ENCODE peak calls at places on chromosomes 11 and 22, in nine cellular contexts. One of them, this sample, is unnamed.

GRCh38 chr11:133982901-133983300 is 26.1 kb upstream of the IGSF9B start:
- DNase-seq in brain microvascular endothelial cell: no peak
- DNase-seq in ovary: no peak
- DNase-seq in ascending aorta: no peak
- DNase-seq in CD4-positive, alpha-beta T cell: no peak
- DNase-seq in PC-3: no peak
- DNase-seq in astrocyte of the spinal cord: no peak
- DNase-seq in heart left ventricle: no peak
- DNase-seq in HFFc6: no peak
- DNase-seq in this sample: no peak

GRCh38 chr11:121723261-121723741 is 270.5 kb upstream of the SORL1-AS1 start:
- DNase-seq in ascending aorta: peak
- DNase-seq in HFFc6: no peak
- DNase-seq in heart left ventricle: peak
- DNase-seq in PC-3: no peak
- DNase-seq in brain microvascular endothelial cell: peak
- DNase-seq in astrocyte of the spinal cord: peak
- DNase-seq in ovary: peak
- DNase-seq in CD4-positive, alpha-beta T cell: no peak
- DNase-seq in this sample: no peak

GRCh38 chr11:59659981-59660380 is 8.9 kb downstream of the PATL1 start:
- DNase-seq in CD4-positive, alpha-beta T cell: no peak
- DNase-seq in HFFc6: no peak
- DNase-seq in ascending aorta: no peak
- DNase-seq in ovary: no peak
- DNase-seq in PC-3: no peak
- DNase-seq in brain microvascular endothelial cell: no peak
- DNase-seq in astrocyte of the spinal cord: no peak
- DNase-seq in heart left ventricle: no peak
- DNase-seq in this sample: no peak

GRCh38 chr11:61752117-61752924 is at the start of gene MYRF:
- DNase-seq in ovary: peak
- DNase-seq in astrocyte of the spinal cord: no peak
- DNase-seq in ascending aorta: no peak
- DNase-seq in heart left ventricle: no peak
- DNase-seq in HFFc6: peak
- DNase-seq in PC-3: peak
- DNase-seq in CD4-positive, alpha-beta T cell: peak
- DNase-seq in brain microvascular endothelial cell: no peak
- DNase-seq in this sample: peak

GRCh38 chr11:112613051-112613972 is 347.9 kb upstream of the NCAM1 start:
- DNase-seq in HFFc6: peak
- DNase-seq in brain microvascular endothelial cell: peak
- DNase-seq in CD4-positive, alpha-beta T cell: no peak
- DNase-seq in astrocyte of the spinal cord: peak
- DNase-seq in ascending aorta: no peak
- DNase-seq in ovary: no peak
- DNase-seq in PC-3: peak
- DNase-seq in heart left ventricle: no peak
- DNase-seq in this sample: no peak

GRCh38 chr11:57482782-57483569 is 22.6 kb downstream of the RTN4RL2 start:
- DNase-seq in astrocyte of the spinal cord: no peak
- DNase-seq in brain microvascular endothelial cell: peak
- DNase-seq in ascending aorta: no peak
- DNase-seq in heart left ventricle: no peak
- DNase-seq in CD4-positive, alpha-beta T cell: peak
- DNase-seq in HFFc6: no peak
- DNase-seq in ovary: peak
- DNase-seq in PC-3: peak
- DNase-seq in this sample: peak

GRCh38 chr11:73140213-73141030 is 1.7 kb downstream of the FCHSD2 start:
- DNase-seq in PC-3: peak
- DNase-seq in ovary: no peak
- DNase-seq in CD4-positive, alpha-beta T cell: no peak
- DNase-seq in astrocyte of the spinal cord: peak
- DNase-seq in ascending aorta: peak
- DNase-seq in HFFc6: no peak
- DNase-seq in brain microvascular endothelial cell: peak
- DNase-seq in heart left ventricle: no peak
- DNase-seq in this sample: no peak

GRCh38 chr22:28025333-28025732 is 106.3 kb upstream of the PITPNB start:
- DNase-seq in ovary: peak
- DNase-seq in heart left ventricle: no peak
- DNase-seq in PC-3: no peak
- DNase-seq in astrocyte of the spinal cord: no peak
- DNase-seq in CD4-positive, alpha-beta T cell: no peak
- DNase-seq in ascending aorta: peak
- DNase-seq in brain microvascular endothelial cell: no peak
- DNase-seq in HFFc6: no peak
- DNase-seq in this sample: no peak

GRCh38 chr11:32379714-32380113 is 55.6 kb downstream of the WT1 start:
- DNase-seq in ascending aorta: no peak
- DNase-seq in HFFc6: no peak
- DNase-seq in CD4-positive, alpha-beta T cell: no peak
- DNase-seq in brain microvascular endothelial cell: no peak
- DNase-seq in heart left ventricle: no peak
- DNase-seq in PC-3: no peak
- DNase-seq in astrocyte of the spinal cord: no peak
- DNase-seq in ovary: peak
- DNase-seq in this sample: no peak

GRCh38 chr11:32374261-32374711 is 61.1 kb downstream of the WT1 start:
- DNase-seq in astrocyte of the spinal cord: no peak
- DNase-seq in heart left ventricle: no peak
- DNase-seq in brain microvascular endothelial cell: no peak
- DNase-seq in ascending aorta: no peak
- DNase-seq in ovary: no peak
- DNase-seq in PC-3: peak
- DNase-seq in CD4-positive, alpha-beta T cell: no peak
- DNase-seq in HFFc6: no peak
- DNase-seq in this sample: no peak
- TF ChIP-seq CTCF in astrocyte of the spinal cord: peak
- TF ChIP-seq CTCF in heart left ventricle: peak
- TF ChIP-seq CTCF in brain microvascular endothelial cell: peak
- TF ChIP-seq CTCF in ascending aorta: no peak
- TF ChIP-seq CTCF in ovary: peak
- TF ChIP-seq CTCF in PC-3: peak
- TF ChIP-seq CTCF in CD4-positive, alpha-beta T cell: no peak
- TF ChIP-seq CTCF in HFFc6: peak
- TF ChIP-seq CTCF in this sample: no peak

GRCh38 chr11:119692547-119692834 is 36.5 kb downstream of the NECTIN1 start:
- DNase-seq in PC-3: no peak
- DNase-seq in brain microvascular endothelial cell: no peak
- DNase-seq in HFFc6: no peak
- DNase-seq in CD4-positive, alpha-beta T cell: no peak
- DNase-seq in astrocyte of the spinal cord: no peak
- DNase-seq in ascending aorta: no peak
- DNase-seq in heart left ventricle: no peak
- DNase-seq in ovary: no peak
- DNase-seq in this sample: no peak

GRCh38 chr11:119693253-119693815 is 35.7 kb downstream of the NECTIN1 start:
- DNase-seq in CD4-positive, alpha-beta T cell: no peak
- DNase-seq in heart left ventricle: no peak
- DNase-seq in HFFc6: no peak
- DNase-seq in ovary: no peak
- DNase-seq in ascending aorta: no peak
- DNase-seq in PC-3: no peak
- DNase-seq in astrocyte of the spinal cord: no peak
- DNase-seq in brain microvascular endothelial cell: no peak
- DNase-seq in this sample: no peak

GRCh38 chr11:119696378-119697157 is 32.4 kb downstream of the NECTIN1 start:
- DNase-seq in HFFc6: no peak
- DNase-seq in heart left ventricle: no peak
- DNase-seq in PC-3: no peak
- DNase-seq in ascending aorta: no peak
- DNase-seq in brain microvascular endothelial cell: no peak
- DNase-seq in ovary: no peak
- DNase-seq in CD4-positive, alpha-beta T cell: no peak
- DNase-seq in astrocyte of the spinal cord: no peak
- DNase-seq in this sample: no peak

GRCh38 chr11:119691701-119692546 is 37.1 kb downstream of the NECTIN1 start:
- DNase-seq in PC-3: no peak
- DNase-seq in HFFc6: no peak
- DNase-seq in heart left ventricle: no peak
- DNase-seq in CD4-positive, alpha-beta T cell: no peak
- DNase-seq in brain microvascular endothelial cell: no peak
- DNase-seq in astrocyte of the spinal cord: no peak
- DNase-seq in ascending aorta: no peak
- DNase-seq in ovary: no peak
- DNase-seq in this sample: no peak

DNA sequence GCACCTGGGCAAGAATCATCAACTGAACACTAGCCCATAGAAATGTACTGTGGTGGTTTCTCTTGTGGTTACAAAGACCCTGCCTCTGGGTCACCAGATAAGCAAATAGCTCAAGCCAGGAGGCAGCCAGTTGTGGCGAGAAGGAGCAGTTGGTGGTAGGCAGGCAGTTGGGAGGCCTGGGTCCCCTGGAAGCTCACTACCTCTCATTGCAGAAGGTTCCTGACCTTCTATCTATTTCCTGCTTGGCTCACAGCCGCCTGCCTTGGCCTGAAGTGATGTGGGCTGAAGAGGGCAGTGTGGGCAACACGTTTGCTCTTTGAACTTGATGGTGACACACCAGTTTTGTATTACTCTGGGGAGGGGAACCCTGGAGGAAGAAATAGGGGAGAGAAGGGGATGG is 34.7 kb downstream of the NECTIN1 start:
- DNase-seq in astrocyte of the spinal cord: no peak
- DNase-seq in ovary: no peak
- DNase-seq in CD4-positive, alpha-beta T cell: no peak
- DNase-seq in heart left ventricle: no peak
- DNase-seq in HFFc6: no peak
- DNase-seq in PC-3: no peak
- DNase-seq in brain microvascular endothelial cell: no peak
- DNase-seq in ascending aorta: no peak
- DNase-seq in this sample: no peak
- TF ChIP-seq CTCF in astrocyte of the spinal cord: no peak
- TF ChIP-seq CTCF in ovary: no peak
- TF ChIP-seq CTCF in CD4-positive, alpha-beta T cell: no peak
- TF ChIP-seq CTCF in heart left ventricle: no peak
- TF ChIP-seq CTCF in HFFc6: peak
- TF ChIP-seq CTCF in PC-3: peak
- TF ChIP-seq CTCF in brain microvascular endothelial cell: no peak
- TF ChIP-seq CTCF in ascending aorta: no peak
- TF ChIP-seq CTCF in this sample: no peak

GRCh38 chr22:29997516-29997915 is 82.7 kb upstream of the HORMAD2 start:
- DNase-seq in CD4-positive, alpha-beta T cell: no peak
- DNase-seq in brain microvascular endothelial cell: no peak
- DNase-seq in HFFc6: no peak
- DNase-seq in astrocyte of the spinal cord: no peak
- DNase-seq in heart left ventricle: no peak
- DNase-seq in ovary: no peak
- DNase-seq in PC-3: no peak
- DNase-seq in ascending aorta: no peak
- DNase-seq in this sample: no peak

GRCh38 chr22:29994941-29995340 is 85.3 kb upstream of the HORMAD2 start:
- DNase-seq in brain microvascular endothelial cell: peak
- DNase-seq in heart left ventricle: no peak
- DNase-seq in HFFc6: no peak
- DNase-seq in CD4-positive, alpha-beta T cell: no peak
- DNase-seq in astrocyte of the spinal cord: peak
- DNase-seq in ovary: no peak
- DNase-seq in PC-3: peak
- DNase-seq in ascending aorta: no peak
- DNase-seq in this sample: no peak

GRCh38 chr22:30001459-30001858 is 78.8 kb upstream of the HORMAD2 start:
- DNase-seq in CD4-positive, alpha-beta T cell: no peak
- DNase-seq in PC-3: no peak
- DNase-seq in ascending aorta: no peak
- DNase-seq in HFFc6: no peak
- DNase-seq in astrocyte of the spinal cord: no peak
- DNase-seq in ovary: no peak
- DNase-seq in brain microvascular endothelial cell: no peak
- DNase-seq in heart left ventricle: no peak
- DNase-seq in this sample: no peak

GRCh38 chr22:30000566-30000965 is 79.7 kb upstream of the HORMAD2 start:
- DNase-seq in PC-3: peak
- DNase-seq in heart left ventricle: no peak
- DNase-seq in HFFc6: no peak
- DNase-seq in astrocyte of the spinal cord: peak
- DNase-seq in ascending aorta: no peak
- DNase-seq in brain microvascular endothelial cell: peak
- DNase-seq in ovary: no peak
- DNase-seq in CD4-positive, alpha-beta T cell: no peak
- DNase-seq in this sample: no peak

DNA sequence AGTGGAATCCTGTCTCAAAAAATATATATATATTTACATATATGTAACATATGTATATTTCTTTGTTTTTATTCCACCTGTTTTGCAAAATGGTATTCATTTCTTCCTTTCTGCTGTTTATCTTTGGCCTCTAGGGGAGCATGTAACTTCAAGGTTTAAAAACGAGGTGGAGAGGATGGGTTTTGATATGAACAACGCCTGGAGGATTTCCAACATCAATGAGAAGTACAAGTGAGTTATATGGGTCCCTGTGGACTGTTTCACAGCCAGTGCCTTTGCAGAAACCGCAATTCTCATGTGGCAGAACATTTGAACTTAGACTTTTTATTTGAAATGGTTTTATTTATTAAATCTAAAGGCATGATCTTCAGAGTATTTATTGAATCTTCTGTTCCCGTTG is 81.6 kb upstream of the HORMAD2 start:
- DNase-seq in ascending aorta: no peak
- DNase-seq in heart left ventricle: no peak
- DNase-seq in ovary: no peak
- DNase-seq in HFFc6: no peak
- DNase-seq in CD4-positive, alpha-beta T cell: no peak
- DNase-seq in brain microvascular endothelial cell: no peak
- DNase-seq in PC-3: no peak
- DNase-seq in astrocyte of the spinal cord: no peak
- DNase-seq in this sample: no peak
- TF ChIP-seq CTCF in ascending aorta: no peak
- TF ChIP-seq CTCF in heart left ventricle: no peak
- TF ChIP-seq CTCF in ovary: no peak
- TF ChIP-seq CTCF in HFFc6: peak
- TF ChIP-seq CTCF in CD4-positive, alpha-beta T cell: no peak
- TF ChIP-seq CTCF in brain microvascular endothelial cell: no peak
- TF ChIP-seq CTCF in PC-3: no peak
- TF ChIP-seq CTCF in astrocyte of the spinal cord: peak
- TF ChIP-seq CTCF in this sample: no peak

GRCh38 chr11:70130636-70131035 is 52.5 kb downstream of the ANO1 start:
- DNase-seq in CD4-positive, alpha-beta T cell: no peak
- DNase-seq in brain microvascular endothelial cell: no peak
- DNase-seq in HFFc6: no peak
- DNase-seq in ovary: no peak
- DNase-seq in PC-3: no peak
- DNase-seq in ascending aorta: no peak
- DNase-seq in heart left ventricle: no peak
- DNase-seq in astrocyte of the spinal cord: no peak
- DNase-seq in this sample: no peak

GRCh38 chr11:70128435-70128906 is 50.4 kb downstream of the ANO1 start:
- DNase-seq in heart left ventricle: no peak
- DNase-seq in HFFc6: no peak
- DNase-seq in brain microvascular endothelial cell: peak
- DNase-seq in astrocyte of the spinal cord: peak
- DNase-seq in ascending aorta: peak
- DNase-seq in ovary: no peak
- DNase-seq in CD4-positive, alpha-beta T cell: no peak
- DNase-seq in PC-3: peak
- DNase-seq in this sample: no peak

GRCh38 chr11:70129051-70129592 is 51.0 kb downstream of the ANO1 start:
- DNase-seq in heart left ventricle: no peak
- DNase-seq in ascending aorta: no peak
- DNase-seq in ovary: no peak
- DNase-seq in brain microvascular endothelial cell: no peak
- DNase-seq in PC-3: no peak
- DNase-seq in CD4-positive, alpha-beta T cell: no peak
- DNase-seq in astrocyte of the spinal cord: no peak
- DNase-seq in HFFc6: no peak
- DNase-seq in this sample: no peak

GRCh38 chr11:70126494-70126893 is 48.4 kb downstream of the ANO1 start:
- DNase-seq in astrocyte of the spinal cord: no peak
- DNase-seq in CD4-positive, alpha-beta T cell: no peak
- DNase-seq in ascending aorta: no peak
- DNase-seq in ovary: no peak
- DNase-seq in brain microvascular endothelial cell: no peak
- DNase-seq in heart left ventricle: no peak
- DNase-seq in PC-3: no peak
- DNase-seq in HFFc6: no peak
- DNase-seq in this sample: no peak

GRCh38 chr11:70127653-70128434 is 49.7 kb downstream of the ANO1 start:
- DNase-seq in CD4-positive, alpha-beta T cell: no peak
- DNase-seq in ascending aorta: no peak
- DNase-seq in ovary: no peak
- DNase-seq in PC-3: no peak
- DNase-seq in HFFc6: no peak
- DNase-seq in brain microvascular endothelial cell: peak
- DNase-seq in heart left ventricle: no peak
- DNase-seq in astrocyte of the spinal cord: peak
- DNase-seq in this sample: no peak
- TF ChIP-seq CTCF in CD4-positive, alpha-beta T cell: no peak
- TF ChIP-seq CTCF in ascending aorta: no peak
- TF ChIP-seq CTCF in ovary: no peak
- TF ChIP-seq CTCF in PC-3: no peak
- TF ChIP-seq CTCF in HFFc6: no peak
- TF ChIP-seq CTCF in brain microvascular endothelial cell: no peak
- TF ChIP-seq CTCF in heart left ventricle: no peak
- TF ChIP-seq CTCF in astrocyte of the spinal cord: no peak
- TF ChIP-seq CTCF in this sample: no peak